ENCODE peak calls at places on chromosomes 6 and 20, in five cellular contexts. S, E, J, P and C are unnamed samples.

GRCh38 chr6:13992417-13993055 is 67.8 kb downstream of the RNF182 start:
- DNase-seq in J (no peak), E (no peak), S (no peak), P (no peak), C (no peak)

GRCh38 chr6:168103036-168103830 is 24.2 kb upstream of the FRMD1 start:
- DNase-seq in E (no peak), J (peak), P (no peak), S (no peak), C (no peak)

GRCh38 chr6:37022135-37022863 is 16.8 kb downstream of the FGD2 start:
- DNase-seq in S (no peak), J (no peak), P (no peak), E (no peak), C (no peak)

GRCh38 chr20:37939701-37940151 is 36.8 kb downstream of the VSTM2L start:
- DNase-seq in S (no peak), P (no peak), E (no peak), J (no peak), C (no peak)

GRCh38 chr6:105402090-105402980 is 547 bp downstream of the PREP start:
- DNase-seq in J (no peak), S (peak), P (no peak), E (peak), C (peak)

GRCh38 chr6:44569931-44570385 is 182.5 kb downstream of the CDC5L start:
- DNase-seq in J (peak), E (no peak), P (no peak), S (no peak), C (peak)

GRCh38 chr20:37335642-37336368 is 10.1 kb upstream of the SRC start:
- DNase-seq in J (peak), P (no peak), E (no peak), S (no peak), C (no peak)

GRCh38 chr6:166691199-166691598 is 64.1 kb upstream of the RPS6KA2 start:
- DNase-seq in S (no peak), E (no peak), J (peak), P (no peak), C (no peak)

GRCh38 chr20:13099676-13100075 is 90.9 kb downstream of the SPTLC3 start:
- DNase-seq in E (no peak), J (no peak), S (no peak), P (no peak), C (no peak)

GRCh38 chr6:22891930-22892329 is 322.6 kb downstream of the HDGFL1 start:
- DNase-seq in P (no peak), E (no peak), S (no peak), J (no peak), C (no peak)

GRCh38 chr6:40579101-40579500 is 8.1 kb downstream of the LRFN2 start:
- DNase-seq in S (no peak), E (no peak), J (no peak), P (no peak), C (no peak)

GRCh38 chr6:26336355-26337198 is 28.4 kb upstream of the BTN3A2 start:
- DNase-seq in E (no peak), S (no peak), J (no peak), P (no peak), C (no peak)

GRCh38 chr20:3420211-3420707 is 12.8 kb upstream of the DNAAF9 start:
- DNase-seq in S (no peak), P (no peak), J (peak), E (no peak), C (peak)

GRCh38 chr20:9467995-9468394 is 46.4 kb upstream of the LAMP5 start:
- DNase-seq in J (no peak), E (peak), P (no peak), S (no peak), C (no peak)

GRCh38 chr6:68468244-68468884 is 166.7 kb upstream of the ADGRB3 start:
- DNase-seq in E (peak), J (no peak), S (no peak), P (no peak), C (no peak)

GRCh38 chr20:19974621-19975435 is 42.3 kb upstream of the NAA20 start:
- DNase-seq in S (no peak), J (peak), P (no peak), E (no peak), C (peak)

GRCh38 chr6:135182120-135182992 is 1.2 kb downstream of the MYB start:
- DNase-seq in E (peak), P (no peak), S (no peak), J (peak), C (no peak)

GRCh38 chr6:41942045-41942851 is 640 bp upstream of the CCND3 start:
- DNase-seq in E (no peak), S (no peak), J (no peak), P (no peak), C (no peak)

GRCh38 chr6:94721459-94721858 is 855.9 kb upstream of the MANEA start:
- DNase-seq in P (no peak), S (no peak), J (no peak), E (no peak), C (no peak)